ENCODE peak calls at places on chromosomes 1 and 21, in ten cellular contexts. Q, Z, T, X, C, B, O, N, K and P are unnamed samples.

GRCh38 chr1:227805606-227806197 is 9.8 kb upstream of the PRSS38 start:
- DNase-seq in Q (peak), Z (no peak), T (no peak), X (peak), C (no peak), B (no peak), O (no peak), N (peak), K (no peak), P (no peak)

GRCh38 chr1:212315907-212316306 is 30.7 kb downstream of the PPP2R5A start:
- DNase-seq in Q (peak), Z (peak), T (no peak), X (peak), C (no peak), B (no peak), O (no peak), N (no peak), K (no peak), P (no peak)

GRCh38 chr1:156221986-156222692 is 9.3 kb downstream of the PMF1 start:
- DNase-seq in Q (no peak), Z (no peak), T (no peak), X (no peak), C (no peak), B (no peak), O (no peak), N (no peak), K (no peak), P (no peak)

GRCh38 chr1:211541715-211542477 is 37.1 kb downstream of the SLC30A1 start:
- DNase-seq in Q (no peak), Z (no peak), T (no peak), X (no peak), C (no peak), B (no peak), O (no peak), N (no peak), K (no peak), P (no peak)

GRCh38 chr21:26769613-26770188 is 75.5 kb downstream of the ADAMTS1 start:
- DNase-seq in Q (no peak), Z (no peak), T (no peak), X (peak), C (no peak), B (no peak), O (no peak), N (no peak), K (no peak), P (no peak)

GRCh38 chr1:28640766-28641165 is 2.1 kb downstream of the TAF12 start:
- DNase-seq in Q (peak), Z (peak), T (no peak), X (peak), C (no peak), B (no peak), O (no peak), N (no peak), K (peak), P (no peak)

GRCh38 chr1:91881280-91881679 is 4.7 kb downstream of the TGFBR3 start:
- DNase-seq in Q (no peak), Z (no peak), T (no peak), X (no peak), C (no peak), B (no peak), O (no peak), N (no peak), K (no peak), P (no peak)

GRCh38 chr1:23699280-23700179 is 7.9 kb downstream of the RPL11 start:
- DNase-seq in Q (peak), Z (no peak), T (no peak), X (no peak), C (no peak), B (no peak), O (no peak), N (no peak), K (no peak), P (no peak)

GRCh38 chr1:116496380-116496779 is 74.4 kb downstream of the CD58 start:
- DNase-seq in Q (no peak), Z (no peak), T (no peak), X (peak), C (no peak), B (no peak), O (no peak), N (no peak), K (no peak), P (no peak)

GRCh38 chr1:147389532-147390184 is 147.2 kb downstream of the CHD1L start:
- DNase-seq in Q (peak), Z (peak), T (peak), X (peak), C (no peak), B (no peak), O (no peak), N (peak), K (no peak), P (no peak)

GRCh38 chr1:152037920-152038658 is 1.3 kb upstream of the S100A11 start:
- DNase-seq in Q (no peak), Z (no peak), T (no peak), X (no peak), C (no peak), B (no peak), O (no peak), N (no peak), K (no peak), P (no peak)

GRCh38 chr1:230135726-230136125 is 68.7 kb downstream of the GALNT2 start:
- DNase-seq in Q (no peak), Z (no peak), T (no peak), X (no peak), C (no peak), B (no peak), O (no peak), N (no peak), K (no peak), P (no peak)

GRCh38 chr1:28370220-28371010 is 875 bp downstream of the PHACTR4 start:
- DNase-seq in Q (no peak), Z (peak), T (peak), X (peak), C (no peak), B (peak), O (no peak), N (no peak), K (no peak), P (no peak)

GRCh38 chr1:193846881-193847280 is 660.5 kb upstream of the B3GALT2 start:
- DNase-seq in Q (no peak), Z (no peak), T (no peak), X (no peak), C (no peak), B (no peak), O (no peak), N (no peak), K (no peak), P (no peak)

GRCh38 chr21:43861716-43862115 is 3.3 kb upstream of the AGPAT3 start:
- DNase-seq in Q (no peak), Z (no peak), T (no peak), X (no peak), C (no peak), B (no peak), O (no peak), N (no peak), K (no peak), P (no peak)

GRCh38 chr1:109789771-109790170 is 26.0 kb upstream of the EPS8L3 start:
- DNase-seq in Q (no peak), Z (no peak), T (no peak), X (no peak), C (peak), B (peak), O (no peak), N (no peak), K (no peak), P (no peak)

GRCh38 chr1:89198081-89198480 is 661 bp downstream of the GBP4 start:
- DNase-seq in Q (no peak), Z (no peak), T (no peak), X (no peak), C (no peak), B (no peak), O (peak), N (no peak), K (no peak), P (no peak)

GRCh38 chr1:80533178-80533577 is 1267.6 kb upstream of the ADGRL2 start:
- DNase-seq in Q (no peak), Z (no peak), T (no peak), X (no peak), C (no peak), B (no peak), O (no peak), N (no peak), K (no peak), P (no peak)

GRCh38 chr1:230048322-230048721 is 18.7 kb upstream of the GALNT2 start:
- DNase-seq in Q (no peak), Z (no peak), T (no peak), X (peak), C (no peak), B (no peak), O (no peak), N (no peak), K (no peak), P (no peak)

GRCh38 chr1:199671684-199672083 is 355.8 kb upstream of the NR5A2 start:
- DNase-seq in Q (no peak), Z (no peak), T (no peak), X (no peak), C (no peak), B (no peak), O (no peak), N (no peak), K (no peak), P (no peak)

GRCh38 chr1:30713211-30713770 is 10.1 kb downstream of the MATN1 start:
- DNase-seq in Q (no peak), Z (no peak), T (no peak), X (peak), C (no peak), B (no peak), O (no peak), N (no peak), K (no peak), P (no peak)

GRCh38 chr1:116676291-116676690 is 8.8 kb upstream of the IGSF3 start:
- DNase-seq in Q (no peak), Z (no peak), T (no peak), X (no peak), C (no peak), B (no peak), O (no peak), N (no peak), K (no peak), P (no peak)

GRCh38 chr1:22340873-22341272 is 110.8 kb upstream of the ZBTB40 start:
- DNase-seq in Q (no peak), Z (no peak), T (no peak), X (no peak), C (no peak), B (no peak), O (no peak), N (no peak), K (no peak), P (no peak)

GRCh38 chr1:195664628-195665027 is 943.6 kb downstream of the KCNT2 start:
- DNase-seq in Q (peak), Z (no peak), T (no peak), X (no peak), C (no peak), B (no peak), O (no peak), N (no peak), K (no peak), P (no peak)